ENCODE peak calls at places on chromosomes 1 and 21, in six cellular contexts. One of them, this sample, is unnamed.

GRCh38 chr1:77316966-77317365 is 35.1 kb downstream of the AK5 start:
- DNase-seq in T follicular helper cell: no peak
- DNase-seq in activated CD4-positive, alpha-beta T cell treated with anti-CD3 and anti-CD28 coated beads for 48 hours: no peak
- DNase-seq in globus pallidus: no peak
- DNase-seq in pons: no peak
- DNase-seq in caudate nucleus: no peak
- DNase-seq in this sample: no peak

GRCh38 chr1:84156210-84156621 is 12.1 kb downstream of the PRKACB start:
- DNase-seq in T follicular helper cell: no peak
- DNase-seq in activated CD4-positive, alpha-beta T cell treated with anti-CD3 and anti-CD28 coated beads for 48 hours: no peak
- DNase-seq in globus pallidus: no peak
- DNase-seq in pons: no peak
- DNase-seq in caudate nucleus: no peak
- DNase-seq in this sample: no peak

GRCh38 chr1:107704911-107705310 is 260.1 kb downstream of the VAV3 start:
- DNase-seq in T follicular helper cell: no peak
- DNase-seq in activated CD4-positive, alpha-beta T cell treated with anti-CD3 and anti-CD28 coated beads for 48 hours: no peak
- DNase-seq in globus pallidus: no peak
- DNase-seq in pons: no peak
- DNase-seq in caudate nucleus: no peak
- DNase-seq in this sample: no peak

GRCh38 chr1:173333581-173333980 is 126.5 kb upstream of the TNFSF4 start:
- DNase-seq in T follicular helper cell: no peak
- DNase-seq in activated CD4-positive, alpha-beta T cell treated with anti-CD3 and anti-CD28 coated beads for 48 hours: no peak
- DNase-seq in globus pallidus: no peak
- DNase-seq in pons: no peak
- DNase-seq in caudate nucleus: no peak
- DNase-seq in this sample: no peak

GRCh38 chr1:59498640-59499039 is 201.7 kb downstream of the FGGY start:
- DNase-seq in T follicular helper cell: no peak
- DNase-seq in activated CD4-positive, alpha-beta T cell treated with anti-CD3 and anti-CD28 coated beads for 48 hours: no peak
- DNase-seq in globus pallidus: no peak
- DNase-seq in pons: peak
- DNase-seq in caudate nucleus: peak
- DNase-seq in this sample: no peak

GRCh38 chr1:225156254-225156653 is 226.8 kb downstream of the DNAH14 start:
- DNase-seq in T follicular helper cell: no peak
- DNase-seq in activated CD4-positive, alpha-beta T cell treated with anti-CD3 and anti-CD28 coated beads for 48 hours: no peak
- DNase-seq in globus pallidus: no peak
- DNase-seq in pons: no peak
- DNase-seq in caudate nucleus: no peak
- DNase-seq in this sample: no peak

GRCh38 chr1:167342846-167343245 is 122.2 kb downstream of the POU2F1 start:
- DNase-seq in T follicular helper cell: no peak
- DNase-seq in activated CD4-positive, alpha-beta T cell treated with anti-CD3 and anti-CD28 coated beads for 48 hours: no peak
- DNase-seq in globus pallidus: no peak
- DNase-seq in pons: no peak
- DNase-seq in caudate nucleus: no peak
- DNase-seq in this sample: no peak

GRCh38 chr1:61453111-61453961 is 271.6 kb downstream of the TM2D1 start:
- DNase-seq in T follicular helper cell: peak
- DNase-seq in activated CD4-positive, alpha-beta T cell treated with anti-CD3 and anti-CD28 coated beads for 48 hours: peak
- DNase-seq in globus pallidus: peak
- DNase-seq in pons: peak
- DNase-seq in caudate nucleus: peak
- DNase-seq in this sample: peak

GRCh38 chr21:26845066-26845749 is at the start of gene ADAMTS1:
- DNase-seq in T follicular helper cell: no peak
- DNase-seq in activated CD4-positive, alpha-beta T cell treated with anti-CD3 and anti-CD28 coated beads for 48 hours: peak
- DNase-seq in globus pallidus: peak
- DNase-seq in pons: peak
- DNase-seq in caudate nucleus: peak
- DNase-seq in this sample: peak